ENCODE peak calls at places on chromosomes 7 and 10, in four cellular contexts. Z is GM12878, J is GM12891, P is K562. Y is an unnamed sample.

GRCh38 chr10:71326464-71326881 is 7.4 kb downstream of the SLC29A3 start:
- DNase-seq in Z (no peak), J (no peak), P (no peak), Y (no peak)

GRCh38 chr10:110498982-110499795 is 1.5 kb downstream of the DUSP5 start:
- DNase-seq in Z (peak), J (no peak), P (no peak), Y (no peak)

GRCh38 chr7:92064414-92065029 is 69.8 kb downstream of the CYP51A1 start:
- DNase-seq in Z (no peak), J (no peak), P (no peak), Y (no peak)

GRCh38 chr10:17454801-17455520 is 566 bp upstream of the ST8SIA6 start:
- DNase-seq in Z (no peak), J (no peak), P (peak), Y (no peak)

GRCh38 chr10:282294-283139 is 147.3 kb downstream of the ZMYND11 start:
- DNase-seq in Z (no peak), J (no peak), P (no peak), Y (peak)

GRCh38 chr7:148290451-148291005 is 300.0 kb upstream of the C7orf33 start:
- DNase-seq in Z (no peak), J (no peak), P (no peak), Y (no peak)

GRCh38 chr7:136845899-136846465 is 22.5 kb upstream of the CHRM2 start:
- DNase-seq in Z (no peak), J (no peak), P (no peak), Y (peak)

GRCh38 chr7:23618241-23618640 is 21.1 kb downstream of the CCDC126 start:
- DNase-seq in Z (no peak), J (no peak), P (no peak), Y (no peak)

GRCh38 chr7:75617634-75618234 is 121.0 kb downstream of the HIP1 start:
- DNase-seq in Z (peak), J (no peak), P (no peak), Y (peak)

GRCh38 chr10:58028597-58029366 is 238.9 kb downstream of the IPMK start:
- DNase-seq in Z (no peak), J (no peak), P (no peak), Y (no peak)

GRCh38 chr10:101284171-101285092 is 55.2 kb upstream of the LBX1 start:
- DNase-seq in Z (no peak), J (no peak), P (no peak), Y (no peak)

GRCh38 chr10:95221124-95221523 is 27.1 kb downstream of the ACSM6 start:
- DNase-seq in Z (no peak), J (no peak), P (no peak), Y (no peak)

GRCh38 chr10:11325817-11326216 is 285.6 kb downstream of the USP6NL start:
- DNase-seq in Z (no peak), J (no peak), P (no peak), Y (no peak)

GRCh38 chr7:98250789-98251188 is 1.2 kb downstream of the TECPR1 start:
- DNase-seq in Z (no peak), J (no peak), P (peak), Y (peak)

GRCh38 chr10:129764901-129765663 is 199.0 kb downstream of the EBF3 start:
- DNase-seq in Z (no peak), J (no peak), P (no peak), Y (no peak)

GRCh38 chr10:91162050-91162494 is 58.4 kb upstream of the PCGF5 start:
- DNase-seq in Z (no peak), J (no peak), P (peak), Y (no peak)

GRCh38 chr10:119337796-119338432 is 130.5 kb downstream of the GRK5 start:
- DNase-seq in Z (no peak), J (no peak), P (no peak), Y (no peak)

GRCh38 chr7:158256091-158256816 is 331.4 kb downstream of the PTPRN2 start:
- DNase-seq in Z (no peak), J (no peak), P (no peak), Y (no peak)

GRCh38 chr10:529831-530230 is 159.6 kb downstream of the DIP2C start:
- DNase-seq in Z (no peak), J (no peak), P (no peak), Y (no peak)

GRCh38 chr10:110500515-110500905 is 2.8 kb downstream of the DUSP5 start:
- DNase-seq in Z (no peak), J (no peak), P (no peak), Y (no peak)

GRCh38 chr7:17965600-17965999 is 25.3 kb upstream of the SNX13 start:
- DNase-seq in Z (no peak), J (no peak), P (no peak), Y (no peak)

GRCh38 chr7:100598425-100598824 is 3.7 kb upstream of the PCOLCE start:
- DNase-seq in Z (no peak), J (no peak), P (no peak), Y (no peak)

GRCh38 chr10:31399631-31400030 is 80.6 kb downstream of the ZEB1 start:
- DNase-seq in Z (no peak), J (no peak), P (no peak), Y (no peak)

GRCh38 chr7:50379082-50379481 is 71.1 kb downstream of the FIGNL1 start:
- DNase-seq in Z (no peak), J (no peak), P (no peak), Y (no peak)

GRCh38 chr10:5757766-5758517 is 55.3 kb downstream of the GDI2 start:
- DNase-seq in Z (no peak), J (no peak), P (no peak), Y (no peak)

GRCh38 chr7:2723138-2723850 is 35.3 kb downstream of the AMZ1 start:
- DNase-seq in Z (no peak), J (no peak), P (no peak), Y (no peak)

GRCh38 chr10:109912335-109913282 is 10.7 kb downstream of the XPNPEP1 start:
- DNase-seq in Z (peak), J (no peak), P (no peak), Y (no peak)

GRCh38 chr7:96332325-96332724 is 10.4 kb upstream of the SLC25A13 start:
- DNase-seq in Z (no peak), J (no peak), P (no peak), Y (no peak)

GRCh38 chr7:55325371-55325792 is 39.8 kb upstream of the LANCL2 start:
- DNase-seq in Z (no peak), J (no peak), P (no peak), Y (no peak)

GRCh38 chr10:71234970-71235681 is 22.8 kb downstream of the UNC5B start:
- DNase-seq in Z (no peak), J (no peak), P (peak), Y (no peak)

GRCh38 chr10:35885076-35885475 is 243.0 kb upstream of the FZD8 start:
- DNase-seq in Z (no peak), J (no peak), P (no peak), Y (no peak)

GRCh38 chr10:121774404-121774803 is 153.4 kb downstream of the ATE1 start:
- DNase-seq in Z (no peak), J (no peak), P (no peak), Y (no peak)

GRCh38 chr7:73312831-73313520 is 4.3 kb upstream of the NSUN5 start:
- DNase-seq in Z (no peak), J (no peak), P (no peak), Y (no peak)
- TF ChIP-seq SPI1 in Z (no peak), J (no peak), P (no peak), Y (no peak)

DNA sequence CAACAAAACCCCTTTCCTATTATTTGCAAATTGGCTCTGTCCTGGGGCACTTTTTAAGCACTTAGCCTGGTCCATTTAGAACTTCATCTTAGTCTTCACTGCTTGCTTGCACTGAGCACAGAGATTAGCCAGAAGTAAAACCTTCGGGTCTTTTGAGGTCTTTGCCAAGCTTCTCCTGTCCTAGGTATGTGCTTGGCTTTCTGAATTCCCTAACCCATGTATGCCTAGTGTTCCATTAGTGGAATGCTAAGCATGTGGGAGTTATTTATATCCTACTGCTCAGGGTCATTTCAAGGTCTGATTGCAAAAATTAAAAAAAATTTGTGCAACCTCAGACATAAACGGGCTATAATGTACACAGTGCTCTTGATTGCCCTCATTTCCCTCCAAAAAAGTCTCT is 18.0 kb downstream of the ZNF37A start:
- DNase-seq in Z (no peak), J (no peak), P (no peak), Y (no peak)
- TF ChIP-seq SPI1 in Z (no peak), J (no peak), P (no peak), Y (no peak)

GRCh38 chr10:22501863-22502262 is 156.6 kb downstream of the SPAG6 start:
- DNase-seq in Z (no peak), J (no peak), P (no peak), Y (no peak)

GRCh38 chr10:22505923-22506685 is 160.8 kb downstream of the SPAG6 start:
- DNase-seq in Z (no peak), J (no peak), P (no peak), Y (no peak)

GRCh38 chr10:22501412-22501811 is 156.1 kb downstream of the SPAG6 start:
- DNase-seq in Z (no peak), J (no peak), P (no peak), Y (no peak)

GRCh38 chr10:22504766-22505165 is 159.5 kb downstream of the SPAG6 start:
- DNase-seq in Z (no peak), J (no peak), P (no peak), Y (no peak)

DNA sequence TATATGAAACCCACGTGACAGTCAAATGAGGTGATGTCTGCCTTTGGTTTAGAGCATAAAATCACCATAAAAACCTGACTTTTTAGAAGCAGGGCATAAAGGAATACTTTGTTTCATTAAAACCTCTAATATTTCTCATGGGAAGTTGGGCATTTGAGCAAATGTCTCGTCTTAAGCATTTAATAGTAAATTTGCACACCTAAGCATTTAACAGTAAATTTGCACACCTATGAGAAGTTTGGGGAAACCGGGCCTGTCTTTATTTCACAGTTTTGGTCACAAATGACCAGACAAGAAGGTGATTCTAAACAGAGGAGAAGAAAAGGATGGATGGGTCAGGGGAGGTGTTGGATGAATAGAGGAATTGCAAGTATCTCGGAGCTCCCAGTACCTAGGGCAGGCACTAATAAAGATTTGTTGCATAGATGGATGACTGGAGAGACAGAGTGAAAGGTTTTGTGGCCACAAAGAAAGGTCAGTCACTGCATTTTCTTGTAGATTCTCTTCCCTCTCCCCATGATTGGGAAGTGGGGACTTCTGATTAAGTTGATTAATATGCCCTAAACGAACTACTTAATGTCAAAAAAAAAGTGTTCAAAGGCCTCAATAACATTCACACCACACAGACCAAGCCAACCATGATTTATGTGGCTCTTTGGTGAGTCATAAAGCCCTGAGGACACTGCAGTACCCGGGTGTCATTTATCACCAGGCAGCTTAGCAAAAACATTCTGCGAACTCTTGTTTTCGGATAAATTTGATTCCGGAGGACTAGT is 158.2 kb downstream of the SPAG6 start:
- DNase-seq in Z (no peak), J (no peak), P (peak), Y (no peak)
- TF ChIP-seq SPI1 in Z (no peak), J (no peak), P (no peak), Y (no peak)

DNA sequence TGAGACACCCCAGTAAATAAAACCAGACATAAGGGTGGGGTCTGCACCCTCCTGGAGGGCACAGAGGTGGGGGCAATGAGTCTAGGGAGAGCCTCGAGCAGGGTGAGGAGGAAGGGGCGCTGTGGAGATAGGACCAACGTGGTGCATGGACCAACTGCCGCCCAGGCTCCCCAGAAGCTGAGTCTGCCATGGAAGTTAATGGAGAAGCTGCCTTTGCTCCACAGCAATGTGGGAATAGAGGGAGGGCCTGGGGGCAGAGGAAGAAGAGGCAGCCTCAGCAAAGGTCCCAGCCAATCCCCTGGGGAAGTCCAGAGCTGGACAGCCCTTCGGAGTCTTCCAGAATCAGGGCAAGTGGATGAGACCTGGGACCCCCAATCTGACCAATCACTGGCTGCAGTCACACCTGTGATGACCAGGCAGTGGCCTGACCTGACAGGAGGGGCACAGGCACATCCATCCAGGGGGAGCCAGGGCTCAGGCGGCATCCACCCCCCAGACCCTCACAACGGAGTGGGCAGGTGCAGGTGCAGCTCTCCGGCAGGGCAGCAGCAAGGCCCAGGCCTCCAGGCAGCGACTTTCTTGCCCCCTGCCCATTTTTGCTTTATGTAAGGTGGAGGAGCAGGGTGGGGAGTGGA is 242.2 kb upstream of the PPP2R2D start:
- DNase-seq in Z (no peak), J (no peak), P (no peak), Y (no peak)
- TF ChIP-seq SPI1 in Z (no peak), J (no peak), P (no peak), Y (no peak)

GRCh38 chr7:29309041-29309860 is 114.7 kb downstream of the CHN2 start:
- DNase-seq in Z (no peak), J (no peak), P (no peak), Y (no peak)

GRCh38 chr7:29311314-29311713 is 116.7 kb downstream of the CHN2 start:
- DNase-seq in Z (no peak), J (no peak), P (no peak), Y (no peak)

GRCh38 chr7:29315302-29316270 is 121.0 kb downstream of the CHN2 start:
- DNase-seq in Z (no peak), J (no peak), P (no peak), Y (no peak)

GRCh38 chr7:29310625-29311024 is 116.0 kb downstream of the CHN2 start:
- DNase-seq in Z (no peak), J (no peak), P (no peak), Y (no peak)

GRCh38 chr7:29314148-29314547 is 119.6 kb downstream of the CHN2 start:
- DNase-seq in Z (no peak), J (no peak), P (no peak), Y (no peak)
- TF ChIP-seq SPI1 in Z (peak), J (no peak), P (peak), Y (peak)

Y was measured in HL-60.